ENCODE peak calls at places on chromosome X, in seven cellular contexts. C is mesenchymal stem cell, E is H1, X is IMR-90, U is neuronal stem cell, R is H9, W is trophoblast cell. L is an unnamed sample.

GRCh38 chrX:107207943-107208342 is 1.5 kb downstream of the DNAAF6 start:
- DNase-seq in C (no peak), R (no peak), W (no peak), U (no peak), X (no peak), E (no peak), L (no peak)

GRCh38 chrX:20144491-20144890 is 2.9 kb upstream of the EIF1AX start:
- DNase-seq in X (peak; percentile 82), C (peak; percentile 24), E (no peak), R (no peak), U (no peak), W (no peak), L (no peak)

GRCh38 chrX:77427586-77427985 is 19.6 kb upstream of the FGF16 start:
- DNase-seq in X (no peak), U (no peak), E (no peak), R (no peak), W (no peak), C (no peak), L (no peak)

GRCh38 chrX:9525511-9526248 is 60.8 kb downstream of the TBL1X start:
- DNase-seq in C (no peak), R (no peak), U (no peak), E (no peak), X (peak; percentile 21), W (no peak), L (peak; percentile 22)

GRCh38 chrX:14344172-14344940 is 185.0 kb upstream of the GLRA2 start:
- DNase-seq in X (no peak), W (no peak), U (no peak), E (no peak), R (no peak), C (no peak), L (no peak)

GRCh38 chrX:102651968-102652744 is 873 bp downstream of the GPRASP1 start:
- DNase-seq in E (peak; percentile 47), X (peak; percentile 29), C (peak; percentile 62), W (no peak), R (no peak), U (no peak), L (peak; percentile 55)

GRCh38 chrX:34557733-34558132 is 99.4 kb downstream of the TMEM47 start:
- DNase-seq in E (no peak), R (peak; percentile 85), U (no peak), X (no peak), C (no peak), W (no peak), L (peak; percentile 34)

GRCh38 chrX:22950278-22951266 is 49.2 kb upstream of the DDX53 start:
- DNase-seq in C (peak; percentile 89), X (peak; percentile 89), R (no peak), E (no peak), U (no peak), W (no peak), L (no peak)

GRCh38 chrX:65587616-65588526 is 53.3 kb upstream of the LAS1L start:
- DNase-seq in E (no peak), X (peak; percentile 49), R (no peak), U (no peak), C (no peak), W (no peak), L (no peak)

GRCh38 chrX:151279161-151279560 is 102.8 kb downstream of the GPR50 start:
- DNase-seq in W (no peak), R (no peak), X (no peak), E (no peak), U (peak; percentile 67), C (no peak), L (no peak)
- H2BK5ac ChIP-seq in W (no peak overlapping the region), R (no peak overlapping the region), X (no peak overlapping the region), E (no peak overlapping the region), U (no peak overlapping the region), C (no peak overlapping the region), L (no peak overlapping the region)

GRCh38 chrX:150575415-150575814 is 7.0 kb downstream of the MTM1 start:
- DNase-seq in E (no peak), R (no peak), W (peak; percentile 79), U (no peak), X (peak; percentile 33), C (no peak), L (no peak)
- H3K4me1 ChIP-seq in E (peaks cover 7% of the 10 kb centered on the region), R (peaks cover 5% of the 10 kb centered on the region), W (peaks cover 8% of the 10 kb centered on the region), U (no peaks in the 10 kb centered on the region), X (peaks cover 6% of the 10 kb centered on the region), C (peaks cover 2% of the 10 kb centered on the region), L (no peaks in the 10 kb centered on the region)

GRCh38 chrX:2811271-2811670 is 17.5 kb upstream of the GYG2 start:
- DNase-seq in U (no peak), W (no peak), C (no peak), X (no peak), R (no peak), E (no peak), L (no peak)

GRCh38 chrX:2819345-2820130 is 9.2 kb upstream of the GYG2 start:
- DNase-seq in R (no peak), W (no peak), U (no peak), X (peak; percentile 39), E (no peak), C (peak; percentile 32), L (no peak)

GRCh38 chrX:2820131-2820771 is 8.5 kb upstream of the GYG2 start:
- DNase-seq in C (no peak), U (no peak), X (no peak), R (no peak), E (no peak), W (no peak), L (peak; percentile 28)

GRCh38 chrX:2817036-2817435 is 11.7 kb upstream of the GYG2 start:
- DNase-seq in E (no peak), U (no peak), W (no peak), R (no peak), C (no peak), X (no peak), L (no peak)
- H2BK5ac ChIP-seq in E (no peak overlapping the region), U (no peak overlapping the region), W (no peak overlapping the region), R (no peak overlapping the region), C (no peak overlapping the region), X (no peak overlapping the region), L (no peak overlapping the region)

GRCh38 chrX:56764975-56765791 is 36.1 kb downstream of the NBDY start:
- DNase-seq in E (peak; percentile 16), W (no peak), X (no peak), C (peak; percentile 1), U (no peak), R (peak; percentile 21), L (no peak)
- H3K4me1 ChIP-seq in E (no peaks in the 10 kb centered on the region), W (peaks cover 18% of the 10 kb centered on the region), X (peaks cover 3% of the 10 kb centered on the region), C (peaks cover 7% of the 10 kb centered on the region), U (no peaks in the 10 kb centered on the region), R (peaks cover 2% of the 10 kb centered on the region), L (no peaks in the 10 kb centered on the region)

GRCh38 chrX:47915886-47916493 is 79.3 kb downstream of the ZNF81 start:
- DNase-seq in E (no peak), X (no peak), R (no peak), C (no peak), W (no peak), U (no peak), L (no peak)
- H2BK5ac ChIP-seq in E (no peak overlapping the region), X (no peak overlapping the region), R (no peak overlapping the region), C (no peak overlapping the region), W (no peak overlapping the region), U (no peak overlapping the region), L (no peak overlapping the region)

GRCh38 chrX:136588060-136588459 is 56.0 kb downstream of the VGLL1 start:
- DNase-seq in R (no peak), U (no peak), E (no peak), W (peak; percentile 19), C (no peak), X (no peak), L (no peak)
- H3K4me1 ChIP-seq in R (no peaks in the 10 kb centered on the region), U (no peaks in the 10 kb centered on the region), E (peaks cover 5% of the 10 kb centered on the region), W (no peaks in the 10 kb centered on the region), C (no peaks in the 10 kb centered on the region), X (no peaks in the 10 kb centered on the region), L (no peaks in the 10 kb centered on the region)

DNA sequence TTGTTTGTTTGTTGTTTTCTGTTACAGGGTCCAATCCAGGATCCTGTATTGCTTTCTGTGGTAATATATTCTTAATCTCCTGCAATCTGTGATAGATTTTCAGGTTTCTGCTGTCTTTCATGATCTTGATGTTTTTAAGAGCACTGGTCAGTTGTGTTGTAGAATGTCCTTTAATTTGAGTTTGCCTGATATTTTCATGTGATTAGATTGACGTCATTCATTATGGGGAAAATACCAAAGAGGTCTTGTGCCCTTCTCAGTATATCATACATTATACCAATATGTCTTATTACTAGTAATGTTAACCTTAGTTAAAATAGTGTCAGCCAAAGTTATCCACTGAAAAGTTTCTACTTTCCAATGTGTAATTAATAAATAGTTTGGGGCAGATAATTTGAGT is 929.3 kb downstream of the PCDH19 start:
- DNase-seq in R (no peak), W (no peak), X (no peak), U (no peak), C (no peak), E (no peak), L (no peak)
- H2BK5ac ChIP-seq in R (no peak overlapping the region), W (no peak overlapping the region), X (no peak overlapping the region), U (no peak overlapping the region), C (no peak overlapping the region), E (no peak overlapping the region), L (no peak overlapping the region)

L was measured in mesendoderm.